ENCODE peak calls at places on chromosomes 7 and 10, in ten cellular contexts. One of them, this sample, is unnamed.

GRCh38 chr10:110967009-110967630 is 47.7 kb downstream of the SHOC2 start:
- DNase-seq in NCI-H446: no peak
- DNase-seq in hippocampal formation: no peak
- DNase-seq in T follicular helper cell: no peak
- DNase-seq in PC-3: no peak
- DNase-seq in naive thymus-derived CD4-positive, alpha-beta T cell: no peak
- DNase-seq in T-helper 1 cell: no peak
- DNase-seq in nephron progenitor cell: no peak
- DNase-seq in progenitor cell of endocrine pancreas: no peak
- DNase-seq in mammary epithelial cell: no peak
- DNase-seq in this sample: no peak

GRCh38 chr7:41942468-41943097 is 239.7 kb upstream of the INHBA start:
- DNase-seq in mammary epithelial cell: no peak
- DNase-seq in T follicular helper cell: no peak
- DNase-seq in naive thymus-derived CD4-positive, alpha-beta T cell: no peak
- DNase-seq in PC-3: peak; percentile 46
- DNase-seq in T-helper 1 cell: no peak
- DNase-seq in nephron progenitor cell: peak; percentile 20
- DNase-seq in NCI-H446: no peak
- DNase-seq in hippocampal formation: no peak
- DNase-seq in progenitor cell of endocrine pancreas: no peak
- DNase-seq in this sample: no peak

GRCh38 chr10:78335691-78336401 is 302.2 kb downstream of the RPS24 start:
- DNase-seq in nephron progenitor cell: peak; percentile 54
- DNase-seq in progenitor cell of endocrine pancreas: no peak
- DNase-seq in T follicular helper cell: no peak
- DNase-seq in NCI-H446: no peak
- DNase-seq in hippocampal formation: no peak
- DNase-seq in PC-3: peak; percentile 56
- DNase-seq in T-helper 1 cell: no peak
- DNase-seq in naive thymus-derived CD4-positive, alpha-beta T cell: no peak
- DNase-seq in mammary epithelial cell: no peak
- DNase-seq in this sample: no peak

GRCh38 chr10:20709708-20710107 is 187.4 kb downstream of the NEBL start:
- DNase-seq in T-helper 1 cell: no peak
- DNase-seq in nephron progenitor cell: no peak
- DNase-seq in T follicular helper cell: no peak
- DNase-seq in mammary epithelial cell: no peak
- DNase-seq in progenitor cell of endocrine pancreas: no peak
- DNase-seq in naive thymus-derived CD4-positive, alpha-beta T cell: no peak
- DNase-seq in NCI-H446: no peak
- DNase-seq in PC-3: no peak
- DNase-seq in hippocampal formation: no peak
- DNase-seq in this sample: no peak

GRCh38 chr7:17474724-17475344 is 176.4 kb downstream of the AHR start:
- DNase-seq in T follicular helper cell: no peak
- DNase-seq in NCI-H446: no peak
- DNase-seq in mammary epithelial cell: no peak
- DNase-seq in nephron progenitor cell: peak; percentile 9
- DNase-seq in hippocampal formation: no peak
- DNase-seq in progenitor cell of endocrine pancreas: no peak
- DNase-seq in T-helper 1 cell: no peak
- DNase-seq in naive thymus-derived CD4-positive, alpha-beta T cell: no peak
- DNase-seq in PC-3: peak; percentile 24
- DNase-seq in this sample: no peak

GRCh38 chr7:116955801-116956514 is 2.7 kb downstream of the ST7 start:
- DNase-seq in nephron progenitor cell: no peak
- DNase-seq in hippocampal formation: no peak
- DNase-seq in T follicular helper cell: no peak
- DNase-seq in mammary epithelial cell: no peak
- DNase-seq in NCI-H446: no peak
- DNase-seq in PC-3: no peak
- DNase-seq in T-helper 1 cell: no peak
- DNase-seq in naive thymus-derived CD4-positive, alpha-beta T cell: no peak
- DNase-seq in progenitor cell of endocrine pancreas: no peak
- DNase-seq in this sample: peak; percentile 11

GRCh38 chr10:77305650-77306632 is 331.7 kb downstream of the KCNMA1 start:
- DNase-seq in progenitor cell of endocrine pancreas: no peak
- DNase-seq in nephron progenitor cell: no peak
- DNase-seq in T follicular helper cell: no peak
- DNase-seq in hippocampal formation: no peak
- DNase-seq in NCI-H446: no peak
- DNase-seq in PC-3: peak; percentile 98
- DNase-seq in mammary epithelial cell: no peak
- DNase-seq in naive thymus-derived CD4-positive, alpha-beta T cell: no peak
- DNase-seq in T-helper 1 cell: no peak
- DNase-seq in this sample: no peak

GRCh38 chr7:451255-452229 is 68.1 kb downstream of the PDGFA start:
- DNase-seq in T-helper 1 cell: no peak
- DNase-seq in hippocampal formation: no peak
- DNase-seq in T follicular helper cell: no peak
- DNase-seq in progenitor cell of endocrine pancreas: no peak
- DNase-seq in mammary epithelial cell: no peak
- DNase-seq in nephron progenitor cell: no peak
- DNase-seq in naive thymus-derived CD4-positive, alpha-beta T cell: no peak
- DNase-seq in PC-3: no peak
- DNase-seq in NCI-H446: no peak
- DNase-seq in this sample: no peak

GRCh38 chr7:11650030-11650429 is 182.0 kb downstream of the THSD7A start:
- DNase-seq in T-helper 1 cell: no peak
- DNase-seq in T follicular helper cell: no peak
- DNase-seq in nephron progenitor cell: no peak
- DNase-seq in progenitor cell of endocrine pancreas: no peak
- DNase-seq in hippocampal formation: no peak
- DNase-seq in PC-3: peak; percentile 18
- DNase-seq in mammary epithelial cell: no peak
- DNase-seq in NCI-H446: no peak
- DNase-seq in naive thymus-derived CD4-positive, alpha-beta T cell: no peak
- DNase-seq in this sample: no peak

GRCh38 chr10:83373659-83374058 is 765.6 kb upstream of the GHITM start:
- DNase-seq in progenitor cell of endocrine pancreas: no peak
- DNase-seq in T follicular helper cell: no peak
- DNase-seq in nephron progenitor cell: peak; percentile 4
- DNase-seq in hippocampal formation: no peak
- DNase-seq in naive thymus-derived CD4-positive, alpha-beta T cell: no peak
- DNase-seq in NCI-H446: peak; percentile 14
- DNase-seq in PC-3: no peak
- DNase-seq in mammary epithelial cell: peak; percentile 47
- DNase-seq in T-helper 1 cell: no peak
- DNase-seq in this sample: peak; percentile 3

GRCh38 chr10:15084502-15084922 is 4.1 kb downstream of the ACBD7 start:
- DNase-seq in hippocampal formation: peak; percentile 66
- DNase-seq in mammary epithelial cell: peak; percentile 99
- DNase-seq in PC-3: peak; percentile 90
- DNase-seq in progenitor cell of endocrine pancreas: no peak
- DNase-seq in NCI-H446: no peak
- DNase-seq in naive thymus-derived CD4-positive, alpha-beta T cell: peak; percentile 20
- DNase-seq in T follicular helper cell: no peak
- DNase-seq in T-helper 1 cell: no peak
- DNase-seq in nephron progenitor cell: no peak
- DNase-seq in this sample: peak; percentile 93

GRCh38 chr10:23457632-23458417 is 18.9 kb downstream of the OTUD1 start:
- DNase-seq in T-helper 1 cell: no peak
- DNase-seq in mammary epithelial cell: no peak
- DNase-seq in nephron progenitor cell: no peak
- DNase-seq in naive thymus-derived CD4-positive, alpha-beta T cell: no peak
- DNase-seq in PC-3: no peak
- DNase-seq in hippocampal formation: no peak
- DNase-seq in progenitor cell of endocrine pancreas: no peak
- DNase-seq in T follicular helper cell: no peak
- DNase-seq in NCI-H446: no peak
- DNase-seq in this sample: no peak

GRCh38 chr7:157618091-157618726 is 281.4 kb downstream of the DNAJB6 start:
- DNase-seq in T follicular helper cell: no peak
- DNase-seq in NCI-H446: no peak
- DNase-seq in mammary epithelial cell: no peak
- DNase-seq in naive thymus-derived CD4-positive, alpha-beta T cell: no peak
- DNase-seq in PC-3: no peak
- DNase-seq in hippocampal formation: no peak
- DNase-seq in nephron progenitor cell: no peak
- DNase-seq in progenitor cell of endocrine pancreas: no peak
- DNase-seq in T-helper 1 cell: no peak
- DNase-seq in this sample: no peak

GRCh38 chr7:90988523-90988922 is 275.7 kb upstream of the FZD1 start:
- DNase-seq in nephron progenitor cell: no peak
- DNase-seq in T follicular helper cell: no peak
- DNase-seq in mammary epithelial cell: no peak
- DNase-seq in progenitor cell of endocrine pancreas: no peak
- DNase-seq in naive thymus-derived CD4-positive, alpha-beta T cell: no peak
- DNase-seq in NCI-H446: no peak
- DNase-seq in T-helper 1 cell: no peak
- DNase-seq in PC-3: no peak
- DNase-seq in hippocampal formation: no peak
- DNase-seq in this sample: no peak

GRCh38 chr7:20834656-20835055 is 48.0 kb upstream of the SP8 start:
- DNase-seq in mammary epithelial cell: no peak
- DNase-seq in nephron progenitor cell: no peak
- DNase-seq in PC-3: peak; percentile 15
- DNase-seq in progenitor cell of endocrine pancreas: no peak
- DNase-seq in naive thymus-derived CD4-positive, alpha-beta T cell: no peak
- DNase-seq in T-helper 1 cell: no peak
- DNase-seq in hippocampal formation: no peak
- DNase-seq in NCI-H446: no peak
- DNase-seq in T follicular helper cell: no peak
- DNase-seq in this sample: no peak

GRCh38 chr10:77416327-77417135 is 221.1 kb downstream of the KCNMA1 start:
- DNase-seq in naive thymus-derived CD4-positive, alpha-beta T cell: no peak
- DNase-seq in mammary epithelial cell: peak; percentile 69
- DNase-seq in hippocampal formation: no peak
- DNase-seq in PC-3: peak; percentile 100
- DNase-seq in nephron progenitor cell: no peak
- DNase-seq in T follicular helper cell: no peak
- DNase-seq in NCI-H446: no peak
- DNase-seq in T-helper 1 cell: no peak
- DNase-seq in progenitor cell of endocrine pancreas: no peak
- DNase-seq in this sample: no peak

GRCh38 chr7:25669954-25670841 is 441.9 kb upstream of the NPVF start:
- DNase-seq in progenitor cell of endocrine pancreas: no peak
- DNase-seq in NCI-H446: no peak
- DNase-seq in T follicular helper cell: no peak
- DNase-seq in PC-3: no peak
- DNase-seq in hippocampal formation: no peak
- DNase-seq in mammary epithelial cell: no peak
- DNase-seq in nephron progenitor cell: no peak
- DNase-seq in naive thymus-derived CD4-positive, alpha-beta T cell: no peak
- DNase-seq in T-helper 1 cell: no peak
- DNase-seq in this sample: peak; percentile 92

GRCh38 chr10:72490951-72491350 is 134.9 kb downstream of the MICU1 start:
- DNase-seq in nephron progenitor cell: no peak
- DNase-seq in PC-3: no peak
- DNase-seq in mammary epithelial cell: peak; percentile 61
- DNase-seq in NCI-H446: no peak
- DNase-seq in naive thymus-derived CD4-positive, alpha-beta T cell: no peak
- DNase-seq in T follicular helper cell: no peak
- DNase-seq in progenitor cell of endocrine pancreas: no peak
- DNase-seq in hippocampal formation: no peak
- DNase-seq in T-helper 1 cell: no peak
- DNase-seq in this sample: no peak

GRCh38 chr7:7454000-7454399 is 81.7 kb downstream of the COL28A1 start:
- DNase-seq in naive thymus-derived CD4-positive, alpha-beta T cell: no peak
- DNase-seq in hippocampal formation: no peak
- DNase-seq in PC-3: no peak
- DNase-seq in mammary epithelial cell: no peak
- DNase-seq in T-helper 1 cell: no peak
- DNase-seq in nephron progenitor cell: no peak
- DNase-seq in NCI-H446: no peak
- DNase-seq in progenitor cell of endocrine pancreas: no peak
- DNase-seq in T follicular helper cell: no peak
- DNase-seq in this sample: no peak

GRCh38 chr10:22997102-22997501 is 69.2 kb downstream of the ARMC3 start:
- DNase-seq in mammary epithelial cell: peak; percentile 16
- DNase-seq in NCI-H446: no peak
- DNase-seq in nephron progenitor cell: peak; percentile 38
- DNase-seq in progenitor cell of endocrine pancreas: no peak
- DNase-seq in PC-3: no peak
- DNase-seq in hippocampal formation: no peak
- DNase-seq in T-helper 1 cell: no peak
- DNase-seq in T follicular helper cell: no peak
- DNase-seq in naive thymus-derived CD4-positive, alpha-beta T cell: no peak
- DNase-seq in this sample: peak; percentile 35

GRCh38 chr10:80697926-80698325 is 160.2 kb downstream of the SH2D4B start:
- DNase-seq in nephron progenitor cell: peak; percentile 63
- DNase-seq in progenitor cell of endocrine pancreas: no peak
- DNase-seq in PC-3: no peak
- DNase-seq in hippocampal formation: no peak
- DNase-seq in T-helper 1 cell: no peak
- DNase-seq in T follicular helper cell: no peak
- DNase-seq in naive thymus-derived CD4-positive, alpha-beta T cell: no peak
- DNase-seq in NCI-H446: no peak
- DNase-seq in mammary epithelial cell: no peak
- DNase-seq in this sample: no peak

GRCh38 chr7:128741491-128741890 is 2.3 kb downstream of the CALU start:
- DNase-seq in T-helper 1 cell: no peak
- DNase-seq in NCI-H446: no peak
- DNase-seq in PC-3: no peak
- DNase-seq in T follicular helper cell: no peak
- DNase-seq in hippocampal formation: no peak
- DNase-seq in naive thymus-derived CD4-positive, alpha-beta T cell: no peak
- DNase-seq in mammary epithelial cell: no peak
- DNase-seq in nephron progenitor cell: no peak
- DNase-seq in progenitor cell of endocrine pancreas: no peak
- DNase-seq in this sample: no peak

GRCh38 chr7:5615190-5616070 is 166.0 kb downstream of the RNF216 start:
- DNase-seq in progenitor cell of endocrine pancreas: no peak
- DNase-seq in mammary epithelial cell: peak; percentile 37
- DNase-seq in T follicular helper cell: no peak
- DNase-seq in hippocampal formation: no peak
- DNase-seq in NCI-H446: no peak
- DNase-seq in T-helper 1 cell: no peak
- DNase-seq in naive thymus-derived CD4-positive, alpha-beta T cell: no peak
- DNase-seq in nephron progenitor cell: no peak
- DNase-seq in PC-3: peak; percentile 30
- DNase-seq in this sample: no peak

This sample was measured in cerebellar cortex.